ENCODE peak calls at places on chromosomes 3 and 15, in seven cellular contexts. Q, D, V, T, B, O and S are unnamed samples. For H3K36me3, the result is how much of the 10 kb centered on the place peaks cover.

GRCh38 chr3:13825821-13826220 is 54.0 kb downstream of the WNT7A start:
- DNase-seq in T (no peak), V (peak), O (no peak), Q (no peak), B (no peak), D (no peak), S (no peak)

GRCh38 chr15:25739687-25740121 is 123.4 kb downstream of the ATP10A start:
- DNase-seq in D (peak), T (peak), Q (no peak), V (peak), B (no peak), O (no peak), S (peak)

GRCh38 chr3:141306922-141307321 is 61.4 kb upstream of the ZBTB38 start:
- DNase-seq in T (no peak), D (no peak), B (no peak), O (no peak), V (peak), Q (no peak), S (no peak)

GRCh38 chr3:127204841-127205582 is 12.1 kb downstream of the PRR23E start:
- DNase-seq in D (no peak), T (no peak), O (no peak), Q (no peak), B (no peak), V (no peak), S (no peak)

GRCh38 chr15:65924004-65924403 is 54.7 kb downstream of the RAB11A start:
- DNase-seq in D (no peak), O (no peak), Q (no peak), V (no peak), T (no peak), B (no peak), S (no peak)

GRCh38 chr3:196463804-196464203 is 31.6 kb upstream of the UBXN7 start:
- DNase-seq in T (no peak), D (no peak), V (no peak), Q (no peak), B (no peak), O (no peak), S (no peak)

GRCh38 chr3:55595420-55595819 is 108.3 kb upstream of the WNT5A start:
- DNase-seq in D (no peak), O (no peak), Q (no peak), V (no peak), B (no peak), T (no peak), S (no peak)

GRCh38 chr3:39415983-39416382 is 9.5 kb downstream of the RPSA start:
- DNase-seq in O (no peak), D (no peak), T (no peak), B (no peak), Q (no peak), V (peak), S (no peak)

GRCh38 chr15:58269455-58270414 is 131.6 kb downstream of the AQP9 start:
- DNase-seq in Q (no peak), D (peak), T (peak), B (no peak), O (no peak), V (no peak), S (peak)

GRCh38 chr3:66604476-66604875 is 103.7 kb upstream of the LRIG1 start:
- DNase-seq in D (no peak), V (no peak), O (no peak), B (no peak), T (no peak), Q (no peak), S (no peak)

GRCh38 chr15:50358805-50359204 is 3.8 kb upstream of the GABPB1 start:
- DNase-seq in T (peak), O (no peak), D (peak), Q (no peak), V (peak), B (no peak), S (peak)

GRCh38 chr15:34799149-34799824 is 3.9 kb upstream of the ACTC1 start:
- DNase-seq in V (peak), B (peak), Q (peak), T (peak), O (no peak), D (peak), S (no peak)

GRCh38 chr3:106518516-106518915 is 649.7 kb upstream of the CBLB start:
- DNase-seq in V (no peak), O (no peak), Q (no peak), T (peak), D (no peak), B (no peak), S (peak)

GRCh38 chr3:114299421-114299820 is 5.6 kb downstream of the TIGIT start:
- DNase-seq in V (peak), B (peak), D (peak), O (no peak), T (no peak), Q (no peak), S (peak)

GRCh38 chr3:150603888-150604319 is 783 bp downstream of the SELENOT start:
- DNase-seq in T (no peak), V (peak), Q (no peak), O (no peak), B (no peak), D (peak), S (no peak)

GRCh38 chr15:59236394-59236793 is 29.8 kb downstream of the LDHAL6B start:
- DNase-seq in O (no peak), D (no peak), T (no peak), Q (no peak), B (no peak), V (no peak), S (no peak)

GRCh38 chr3:104947946-104948345 is 418.8 kb upstream of the ALCAM start:
- DNase-seq in Q (no peak), O (no peak), T (no peak), V (no peak), D (no peak), B (no peak), S (no peak)

GRCh38 chr3:117553461-117553860 is 843.9 kb downstream of the TUSC7 start:
- DNase-seq in B (no peak), V (peak), Q (no peak), T (peak), D (no peak), O (no peak), S (peak)

GRCh38 chr3:51977449-51978142 is 2.7 kb downstream of the ABHD14A start:
- DNase-seq in D (no peak), Q (no peak), T (no peak), V (no peak), B (no peak), O (no peak), S (peak)

GRCh38 chr3:154236331-154236730 is 88.0 kb downstream of the DHX36 start:
- DNase-seq in D (no peak), B (no peak), V (no peak), Q (no peak), T (no peak), O (no peak), S (no peak)

GRCh38 chr3:17865626-17866025 is 123.2 kb upstream of the TBC1D5 start:
- DNase-seq in B (no peak), Q (no peak), V (no peak), T (no peak), D (no peak), O (no peak), S (no peak)

GRCh38 chr3:197423376-197423775 is 125.0 kb upstream of the DLG1 start:
- DNase-seq in O (peak), B (no peak), Q (no peak), T (no peak), D (no peak), V (no peak), S (no peak)

GRCh38 chr3:8529197-8529637 is 27.6 kb downstream of the LMCD1 start:
- DNase-seq in B (no peak), O (no peak), Q (no peak), T (peak), D (peak), V (no peak), S (no peak)

GRCh38 chr15:84666373-84666772 is 8.4 kb upstream of the NMB start:
- DNase-seq in V (peak), D (no peak), T (no peak), B (no peak), O (no peak), Q (no peak), S (no peak)

GRCh38 chr15:98931001-98931400 is 76.6 kb downstream of the PGPEP1L start:
- DNase-seq in Q (no peak), O (no peak), V (no peak), T (no peak), D (no peak), B (no peak), S (no peak)

GRCh38 chr15:30903497-30904187 is at the start of gene FAN1:
- DNase-seq in V (peak), Q (peak), O (peak), B (peak), D (peak), T (peak), S (peak)

GRCh38 chr3:114499986-114500385 is 206.2 kb downstream of the TIGIT start:
- DNase-seq in Q (no peak), V (no peak), T (peak), B (no peak), O (no peak), D (no peak), S (peak)

GRCh38 chr3:120348065-120348980 is 831 bp downstream of the LRRC58 start:
- DNase-seq in T (peak), Q (no peak), D (peak), B (no peak), V (peak), O (no peak), S (peak)

GRCh38 chr15:38625886-38626285 is 61.3 kb upstream of the RASGRP1 start:
- DNase-seq in D (no peak), V (no peak), T (no peak), O (no peak), B (no peak), Q (no peak), S (no peak)

GRCh38 chr3:187456268-187456667 is 88.1 kb downstream of the RTP4 start:
- DNase-seq in V (no peak), B (no peak), T (peak), D (no peak), Q (peak), O (no peak), S (no peak)

GRCh38 chr15:38540516-38540915 is 24.1 kb downstream of the RASGRP1 start:
- DNase-seq in B (no peak), Q (no peak), T (no peak), D (no peak), O (no peak), V (no peak), S (no peak)

GRCh38 chr3:141457624-141458236 is 29.1 kb upstream of the RASA2 start:
- DNase-seq in V (peak), B (no peak), T (peak), D (no peak), Q (no peak), O (no peak), S (peak)

GRCh38 chr3:17747184-17747889 is 4.9 kb upstream of the TBC1D5 start:
- DNase-seq in V (no peak), B (no peak), T (peak), O (no peak), Q (no peak), D (no peak), S (no peak)

GRCh38 chr3:105906834-105907233 is 38.0 kb upstream of the CBLB start:
- DNase-seq in T (peak), O (no peak), Q (no peak), B (no peak), V (no peak), D (no peak), S (peak)

GRCh38 chr3:160486459-160486869 is 36.9 kb upstream of the TRIM59 start:
- DNase-seq in T (peak), B (no peak), Q (no peak), V (no peak), O (no peak), D (peak), S (peak)

GRCh38 chr3:127787556-127787955 is 34.8 kb downstream of the MGLL start:
- DNase-seq in B (peak), V (no peak), Q (no peak), T (no peak), O (peak), D (no peak), S (no peak)

GRCh38 chr3:62186967-62187366 is 186.4 kb downstream of the FEZF2 start:
- DNase-seq in D (peak), O (no peak), Q (no peak), T (no peak), B (no peak), V (peak), S (peak)

GRCh38 chr3:78029775-78030174 is 989.9 kb downstream of the ROBO2 start:
- DNase-seq in T (no peak), V (no peak), Q (peak), D (peak), B (peak), O (peak), S (no peak)

GRCh38 chr3:78035020-78035660 is 995.2 kb downstream of the ROBO2 start:
- DNase-seq in Q (no peak), V (no peak), O (no peak), D (peak), T (no peak), B (no peak), S (no peak)
- H3K4me3 ChIP-seq in Q (no peak), V (no peak), O (no peak), D (peak), T (peak), B (no peak), S (no peak)

GRCh38 chr3:50600141-50600753 is 11.3 kb downstream of the CISH start:
- DNase-seq in T (no peak), B (peak), D (no peak), O (peak), V (peak), Q (peak), S (no peak)

GRCh38 chr3:50599115-50599715 is 12.4 kb downstream of the CISH start:
- DNase-seq in O (peak), D (no peak), Q (no peak), B (peak), V (peak), T (no peak), S (no peak)

GRCh38 chr3:50602675-50603191 is 8.8 kb downstream of the CISH start:
- DNase-seq in D (no peak), T (no peak), O (no peak), B (peak), V (peak), Q (no peak), S (peak)

GRCh38 chr3:50600841-50601591 is 10.6 kb downstream of the CISH start:
- DNase-seq in D (peak), T (peak), Q (peak), B (peak), O (peak), V (peak), S (peak)

DNA sequence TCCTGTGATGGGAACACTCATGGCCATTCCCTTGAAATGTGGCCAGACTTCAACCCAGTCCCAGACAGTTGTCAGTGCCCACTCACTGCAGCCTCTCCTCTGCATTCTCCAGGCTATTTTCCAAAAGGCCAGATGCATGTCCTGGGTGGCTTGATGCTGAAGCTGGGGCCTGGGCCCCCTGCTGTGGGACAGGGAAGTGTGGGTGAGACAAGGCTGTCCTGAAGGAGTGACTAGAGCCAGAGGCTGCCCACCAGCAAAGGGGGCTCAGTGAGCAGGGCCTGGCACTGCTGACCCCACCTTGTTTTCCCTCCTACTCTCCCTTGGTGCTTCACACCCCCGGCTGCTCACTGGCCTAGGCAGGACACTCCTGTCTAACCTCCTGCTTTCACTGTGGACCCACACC is 11.9 kb downstream of the CISH start:
- DNase-seq in O (no peak), V (peak), D (no peak), T (no peak), B (peak), Q (no peak), S (no peak)
- TF ChIP-seq CTCF in O (no peak), V (no peak), D (no peak), T (no peak), B (no peak), Q (no peak), S (no peak)

DNA sequence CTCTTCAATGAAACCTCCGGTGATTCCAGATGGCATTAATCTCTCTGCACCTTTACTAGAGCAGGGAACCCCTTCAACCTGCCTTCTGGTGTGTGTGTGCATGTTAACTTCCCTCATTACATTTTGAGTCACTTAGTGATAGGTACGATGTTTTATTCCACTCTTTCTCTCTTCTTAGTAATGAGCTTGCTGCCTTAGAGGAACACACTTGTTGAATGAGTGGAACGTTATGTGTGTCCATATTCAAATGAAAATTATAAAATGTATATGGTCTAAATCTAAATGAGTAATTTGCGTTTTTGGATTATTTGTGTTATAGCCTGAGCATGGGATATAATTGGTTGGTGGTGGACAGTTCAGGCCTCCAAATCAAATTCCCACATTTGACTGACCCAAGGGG is 12.1 kb downstream of the MAP2K5 start:
- DNase-seq in O (no peak), D (no peak), B (no peak), Q (no peak), T (no peak), V (no peak), S (no peak)
- H3K36me3 ChIP-seq in O (under half), D (under half), B (under half), Q (under half), T (under half), V (under half), S (under half)

GRCh38 chr15:45869034-45869668 is 234.3 kb downstream of the SQOR start:
- DNase-seq in V (no peak), T (no peak), O (no peak), D (no peak), B (no peak), Q (no peak), S (no peak)

GRCh38 chr15:45868109-45868691 is 233.4 kb downstream of the SQOR start:
- DNase-seq in Q (no peak), D (no peak), B (no peak), O (no peak), V (no peak), T (no peak), S (peak)

GRCh38 chr15:45867281-45867680 is 232.5 kb downstream of the SQOR start:
- DNase-seq in B (no peak), V (no peak), T (no peak), O (no peak), D (no peak), Q (no peak), S (peak)

DNA sequence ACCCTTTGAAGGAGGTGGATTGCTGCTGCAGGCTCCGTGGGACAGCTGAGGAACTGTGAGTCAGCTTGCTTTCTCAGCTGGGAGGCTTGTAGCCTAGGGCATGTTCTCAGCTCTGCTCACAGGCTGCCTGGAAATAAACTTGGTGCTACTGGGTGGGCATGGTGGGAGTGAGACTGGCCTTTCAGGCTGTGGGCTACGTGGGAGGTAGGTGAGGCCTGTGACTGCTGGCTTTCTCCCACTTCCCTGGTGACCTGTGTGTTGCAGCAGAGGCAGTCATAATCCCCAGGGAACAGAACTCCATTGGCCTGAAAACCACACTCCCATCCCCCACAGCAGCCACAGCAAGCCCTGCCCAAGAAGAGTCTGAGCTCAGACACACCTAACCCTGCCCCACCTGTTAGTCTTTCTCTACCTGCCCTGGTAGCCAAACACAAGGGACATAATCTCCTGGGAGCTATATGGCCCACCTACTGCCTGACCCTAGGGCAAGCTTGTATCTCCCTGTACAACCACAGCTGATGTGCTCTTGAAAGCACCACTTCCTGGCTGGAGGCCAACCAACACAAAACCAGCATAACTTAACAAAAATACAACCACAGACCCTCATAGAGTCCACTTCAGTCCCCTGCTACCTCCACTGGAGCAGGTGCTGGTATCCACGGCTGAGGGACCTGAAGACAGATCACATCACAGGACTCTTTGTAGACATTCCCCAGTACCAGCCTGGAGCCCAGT is 236.5 kb downstream of the SQOR start:
- DNase-seq in B (no peak), T (peak), Q (no peak), O (no peak), D (no peak), V (no peak), S (peak)
- H3K4me3 ChIP-seq in B (no peak), T (no peak), Q (no peak), O (no peak), D (no peak), V (no peak), S (no peak)

GRCh38 chr3:42960282-42960681 is 18.8 kb upstream of the GASK1A start:
- DNase-seq in V (no peak), Q (no peak), D (peak), T (no peak), B (no peak), O (no peak), S (no peak)

GRCh38 chr3:42960781-42961180 is 18.3 kb upstream of the GASK1A start:
- DNase-seq in V (no peak), B (no peak), T (no peak), D (no peak), O (no peak), Q (no peak), S (no peak)

GRCh38 chr3:42961633-42962032 is 17.5 kb upstream of the GASK1A start:
- DNase-seq in T (peak), V (no peak), B (no peak), Q (no peak), O (no peak), D (peak), S (peak)

GRCh38 chr3:42957573-42957972 is 21.5 kb upstream of the GASK1A start:
- DNase-seq in V (no peak), O (no peak), D (peak), Q (no peak), T (no peak), B (no peak), S (no peak)
- TF ChIP-seq CTCF in V (no peak), O (no peak), D (peak), Q (no peak), T (no peak), B (no peak), S (no peak)

GRCh38 chr3:50358927-50359759 is at the start of gene TMEM115:
- DNase-seq in V (peak), T (peak), B (peak), O (peak), Q (peak), D (peak), S (peak)
- H3K36me3 ChIP-seq in V (under half), T (under half), B (under half), O (under half), Q (under half), D (under half), S (under half)